ENCODE peak calls at places on chromosomes 12 and 14, in nine cellular contexts. L, N, P, C, F, M, G, W and Z are unnamed samples.

GRCh38 chr14:50961606-50962259 is 17.4 kb upstream of the PYGL start:
- DNase-seq in P (no peak), F (no peak), C (peak), G (no peak), W (no peak), L (no peak), N (no peak), M (no peak), Z (no peak)

GRCh38 chr14:30227871-30228270 is 300.2 kb upstream of the PRKD1 start:
- DNase-seq in G (no peak), N (no peak), P (no peak), L (no peak), M (no peak), C (peak), F (no peak), W (no peak), Z (no peak)

GRCh38 chr14:63897706-63898105 is 44.9 kb downstream of the SYNE2 start:
- DNase-seq in M (no peak), P (no peak), N (no peak), G (no peak), F (no peak), C (peak), L (no peak), W (no peak), Z (no peak)

GRCh38 chr12:57523706-57524614 is 1.3 kb downstream of the MBD6 start:
- DNase-seq in M (no peak), N (no peak), F (no peak), P (no peak), C (no peak), G (no peak), L (no peak), W (no peak), Z (no peak)

GRCh38 chr12:87793134-87793533 is 236.1 kb downstream of the C12orf50 start:
- DNase-seq in C (peak), L (no peak), G (no peak), M (no peak), P (no peak), N (no peak), F (no peak), W (no peak), Z (no peak)

GRCh38 chr12:47744005-47744651 is 14.6 kb downstream of the RAPGEF3 start:
- DNase-seq in P (no peak), G (peak), L (peak), C (no peak), N (no peak), M (peak), W (peak), F (no peak), Z (no peak)

GRCh38 chr12:118122264-118122663 is 13.7 kb upstream of the PEBP1 start:
- DNase-seq in C (no peak), L (no peak), W (no peak), G (no peak), N (no peak), F (no peak), M (no peak), P (no peak), Z (no peak)

GRCh38 chr12:89752331-89752730 is 43.7 kb upstream of the ATP2B1 start:
- DNase-seq in G (no peak), C (no peak), M (no peak), P (no peak), L (no peak), N (no peak), W (no peak), F (no peak), Z (no peak)

GRCh38 chr12:47824629-47825028 is 4.9 kb upstream of the HDAC7 start:
- DNase-seq in F (no peak), L (no peak), N (no peak), G (no peak), M (no peak), W (no peak), C (no peak), P (no peak), Z (no peak)

GRCh38 chr14:71714225-71714624 is 218.0 kb upstream of the RGS6 start:
- DNase-seq in C (peak), F (no peak), G (no peak), N (no peak), P (no peak), L (no peak), M (no peak), W (no peak), Z (no peak)